ENCODE peak calls at places on chromosomes 1 and 21, in eight cellular contexts. E is CD8-positive, alpha-beta T cell; A is Karpas-422; V is astrocyte; F is PC-9; G is lung; L is H7; R is GM06990. H is an unnamed sample.

GRCh38 chr1:107250169-107250568 is 109.3 kb downstream of the NTNG1 start:
- DNase-seq in A (no peak), G (no peak), R (peak; percentile 10), V (peak; percentile 53), F (no peak), E (no peak), L (no peak), H (no peak)

GRCh38 chr1:199124351-199124750 is 485.5 kb downstream of the PTPRC start:
- DNase-seq in G (no peak), V (peak; percentile 71), R (no peak), F (no peak), A (no peak), E (no peak), L (no peak), H (no peak)

GRCh38 chr1:85022700-85023099 is 25.6 kb downstream of the MCOLN3 start:
- DNase-seq in V (no peak), G (no peak), R (no peak), L (no peak), A (no peak), E (no peak), F (no peak), H (no peak)

GRCh38 chr1:55626326-55626725 is 411.2 kb upstream of the USP24 start:
- DNase-seq in E (no peak), G (no peak), A (no peak), V (no peak), R (no peak), F (no peak), L (no peak), H (no peak)

GRCh38 chr1:210917560-210918214 is 216.3 kb downstream of the KCNH1 start:
- DNase-seq in L (no peak), F (no peak), E (no peak), V (no peak), A (no peak), G (no peak), R (no peak), H (no peak)

GRCh38 chr1:72037745-72038343 is 244.5 kb downstream of the NEGR1 start:
- DNase-seq in F (peak; percentile 8), L (no peak), A (peak; percentile 74), E (no peak), R (no peak), G (peak; percentile 32), V (peak; percentile 13), H (no peak)

GRCh38 chr1:19651141-19651737 is 7.1 kb downstream of the NBL1 start:
- DNase-seq in R (no peak), V (no peak), G (no peak), L (peak; percentile 92), F (no peak), A (peak; percentile 79), E (peak; percentile 25), H (no peak)

GRCh38 chr1:6599141-6599975 is 3.3 kb downstream of the KLHL21 start:
- DNase-seq in V (no peak), E (peak; percentile 42), A (no peak), G (no peak), R (no peak), L (no peak), F (peak; percentile 63), H (no peak)

GRCh38 chr1:94321662-94322061 is 84.3 kb upstream of the ARHGAP29 start:
- DNase-seq in L (no peak), E (no peak), V (no peak), A (no peak), R (no peak), F (no peak), G (no peak), H (no peak)

GRCh38 chr1:151802372-151802771 is 2.8 kb downstream of the LINGO4 start:
- DNase-seq in E (no peak), R (no peak), F (no peak), L (peak; percentile 7), A (no peak), V (no peak), G (no peak), H (no peak)

GRCh38 chr1:196372896-196373536 is 235.2 kb downstream of the KCNT2 start:
- DNase-seq in R (no peak), F (no peak), V (no peak), A (peak; percentile 69), E (no peak), L (no peak), G (no peak), H (no peak)

GRCh38 chr1:151832318-151832984 is 849 bp upstream of the RORC start:
- DNase-seq in G (peak; percentile 92), A (no peak), V (no peak), L (no peak), E (no peak), R (no peak), F (peak; percentile 46), H (peak; percentile 95)

GRCh38 chr1:177142013-177142412 is 22.5 kb downstream of the ASTN1 start:
- DNase-seq in V (no peak), L (no peak), A (no peak), F (no peak), G (no peak), E (no peak), R (no peak), H (no peak)

GRCh38 chr1:236000781-236001180 is 64.1 kb downstream of the NID1 start:
- DNase-seq in R (no peak), E (no peak), G (no peak), V (no peak), F (no peak), L (no peak), A (no peak), H (no peak)

GRCh38 chr1:175385316-175385715 is 192.7 kb upstream of the KIAA0040 start:
- DNase-seq in E (no peak), G (no peak), R (no peak), V (no peak), A (no peak), F (no peak), L (no peak), H (no peak)

GRCh38 chr1:147238053-147238902 is 4.2 kb upstream of the CHD1L start:
- DNase-seq in V (no peak), L (no peak), F (no peak), R (no peak), A (no peak), E (no peak), G (no peak), H (no peak)

GRCh38 chr1:50272923-50273322 is 150.3 kb downstream of the DMRTA2 start:
- DNase-seq in E (no peak), R (no peak), G (no peak), F (no peak), V (no peak), L (no peak), A (no peak), H (no peak)

GRCh38 chr1:156677616-156678596 is 699 bp upstream of the NES start:
- DNase-seq in A (peak; percentile 58), L (peak; percentile 88), V (peak; percentile 71), E (no peak), R (peak; percentile 56), G (no peak), F (peak; percentile 56), H (no peak)

GRCh38 chr1:152018537-152018936 is 18.3 kb downstream of the S100A11 start:
- DNase-seq in E (no peak), L (peak; percentile 32), G (no peak), A (peak; percentile 79), F (no peak), V (no peak), R (no peak), H (no peak)

GRCh38 chr1:85330711-85331290 is 54.4 kb upstream of the BCL10 start:
- DNase-seq in E (no peak), G (peak; percentile 65), V (peak; percentile 99), R (no peak), L (no peak), A (no peak), F (no peak), H (no peak)

GRCh38 chr21:38323721-38324591 is 67.2 kb downstream of the KCNJ15 start:
- DNase-seq in R (no peak), L (peak; percentile 57), G (no peak), A (no peak), E (no peak), V (peak; percentile 97), F (no peak), H (no peak)

GRCh38 chr1:169882039-169882511 is 11.6 kb downstream of the SCYL3 start:
- DNase-seq in E (no peak), G (no peak), V (no peak), A (no peak), F (no peak), L (no peak), R (no peak), H (no peak)

GRCh38 chr1:169886931-169887330 is 6.8 kb downstream of the SCYL3 start:
- DNase-seq in E (no peak), F (no peak), V (no peak), R (no peak), G (no peak), L (no peak), A (no peak), H (no peak)

GRCh38 chr1:169884616-169885015 is 9.1 kb downstream of the SCYL3 start:
- DNase-seq in V (no peak), F (no peak), A (no peak), G (no peak), E (no peak), R (no peak), L (no peak), H (no peak)

GRCh38 chr1:169886422-169886821 is 7.3 kb downstream of the SCYL3 start:
- DNase-seq in R (no peak), V (no peak), A (no peak), F (no peak), G (no peak), E (no peak), L (no peak), H (no peak)

GRCh38 chr1:169885207-169885606 is 8.5 kb downstream of the SCYL3 start:
- DNase-seq in V (peak; percentile 16), E (no peak), A (no peak), G (no peak), F (no peak), L (no peak), R (no peak), H (no peak)
- H3K36me3 ChIP-seq in V (peaks cover 6% of the 10 kb centered on the region), E (peaks cover 9% of the 10 kb centered on the region), A (peaks cover 14% of the 10 kb centered on the region), G (peaks cover 3% of the 10 kb centered on the region), F (peaks cover 32% of the 10 kb centered on the region), L (no peaks in the 10 kb centered on the region), R (peaks cover 3% of the 10 kb centered on the region), H (no peaks in the 10 kb centered on the region)

GRCh38 chr1:39354572-39354971 is 136.9 kb upstream of the BMP8A start:
- DNase-seq in E (no peak), R (no peak), L (no peak), G (no peak), A (no peak), V (no peak), F (no peak), H (no peak)
- H3K36me3 ChIP-seq in E (peaks cover 65% of the 10 kb centered on the region), R (peaks cover 27% of the 10 kb centered on the region), L (peaks cover 61% of the 10 kb centered on the region), G (peaks cover 73% of the 10 kb centered on the region), A (no peaks in the 10 kb centered on the region), V (peaks cover 73% of the 10 kb centered on the region), F (peaks cover 5% of the 10 kb centered on the region), H (peaks cover 19% of the 10 kb centered on the region)

DNA sequence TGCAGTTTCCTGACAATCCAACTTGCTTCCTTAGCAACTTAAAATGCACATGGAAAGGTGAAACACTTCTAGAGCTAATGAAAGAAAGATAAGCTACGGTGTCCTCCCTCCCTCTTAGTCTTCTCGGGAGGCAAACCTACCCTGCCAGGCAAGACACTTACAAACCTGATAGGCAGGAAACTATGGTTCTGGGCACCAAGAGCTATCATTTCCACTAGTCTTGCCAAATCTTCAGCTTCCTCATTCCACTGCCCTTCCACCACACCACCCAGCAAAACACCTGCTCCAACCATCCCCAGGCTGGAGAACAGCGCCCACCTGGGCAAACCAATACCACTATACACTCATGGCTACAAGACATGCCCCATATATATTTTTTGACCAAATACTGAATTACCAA is 15.2 kb downstream of the NDC1 start:
- DNase-seq in L (no peak), V (no peak), F (no peak), A (no peak), R (no peak), G (no peak), E (no peak), H (no peak)
- H3K36me3 ChIP-seq in L (peaks cover 14% of the 10 kb centered on the region), V (peaks cover 13% of the 10 kb centered on the region), F (peaks cover 27% of the 10 kb centered on the region), A (peaks cover 71% of the 10 kb centered on the region), R (peaks cover 8% of the 10 kb centered on the region), G (peaks cover 16% of the 10 kb centered on the region), E (peaks cover 22% of the 10 kb centered on the region), H (no peaks in the 10 kb centered on the region)

GRCh38 chr1:7785108-7785507 is 1.0 kb downstream of the PER3 start:
- DNase-seq in G (no peak), R (no peak), A (peak; percentile 40), L (peak; percentile 55), E (no peak), V (no peak), F (no peak), H (no peak)
- H3K36me3 ChIP-seq in G (peaks cover 10% of the 10 kb centered on the region), R (no peaks in the 10 kb centered on the region), A (peaks cover 4% of the 10 kb centered on the region), L (peaks cover 4% of the 10 kb centered on the region), E (no peaks in the 10 kb centered on the region), V (peaks cover 13% of the 10 kb centered on the region), F (peaks cover 10% of the 10 kb centered on the region), H (no peaks in the 10 kb centered on the region)